ENCODE peak calls at places on chromosomes 4 and X, in nine cellular contexts. One of them, this sample, is unnamed.

GRCh38 chr4:76197971-76198410 is 15.6 kb downstream of the SCARB2 start:
- DNase-seq in astrocyte of the cerebellum: peak; percentile 61
- DNase-seq in heart left ventricle: peak; percentile 56
- DNase-seq in HL-60: peak; percentile 72
- DNase-seq in choroid plexus epithelial cell: peak; percentile 81
- DNase-seq in mammary epithelial cell: peak; percentile 75
- DNase-seq in BJ: no peak
- DNase-seq in fibroblast of pulmonary artery: peak; percentile 72
- DNase-seq in Caco-2: no peak
- DNase-seq in this sample: no peak

GRCh38 chr4:57182132-57182874 is 72.1 kb upstream of the IGFBP7 start:
- DNase-seq in astrocyte of the cerebellum: no peak
- DNase-seq in HL-60: peak; percentile 12
- DNase-seq in mammary epithelial cell: no peak
- DNase-seq in Caco-2: no peak
- DNase-seq in BJ: no peak
- DNase-seq in heart left ventricle: peak; percentile 63
- DNase-seq in choroid plexus epithelial cell: no peak
- DNase-seq in fibroblast of pulmonary artery: no peak
- DNase-seq in this sample: no peak

GRCh38 chr4:29014555-29014954 is 1705.6 kb upstream of the PCDH7 start:
- DNase-seq in Caco-2: no peak
- DNase-seq in HL-60: no peak
- DNase-seq in fibroblast of pulmonary artery: no peak
- DNase-seq in mammary epithelial cell: no peak
- DNase-seq in astrocyte of the cerebellum: no peak
- DNase-seq in choroid plexus epithelial cell: no peak
- DNase-seq in BJ: no peak
- DNase-seq in heart left ventricle: no peak
- DNase-seq in this sample: no peak

GRCh38 chrX:40420899-40421729 is 159.7 kb upstream of the ATP6AP2 start:
- DNase-seq in choroid plexus epithelial cell: peak; percentile 20
- DNase-seq in heart left ventricle: peak; percentile 9
- DNase-seq in astrocyte of the cerebellum: peak; percentile 73
- DNase-seq in mammary epithelial cell: peak; percentile 52
- DNase-seq in Caco-2: no peak
- DNase-seq in BJ: no peak
- DNase-seq in fibroblast of pulmonary artery: peak; percentile 7
- DNase-seq in HL-60: no peak
- DNase-seq in this sample: no peak

GRCh38 chrX:47498411-47498810 is 15.4 kb upstream of the ZNF41 start:
- DNase-seq in heart left ventricle: no peak
- DNase-seq in astrocyte of the cerebellum: no peak
- DNase-seq in BJ: no peak
- DNase-seq in mammary epithelial cell: no peak
- DNase-seq in fibroblast of pulmonary artery: no peak
- DNase-seq in choroid plexus epithelial cell: no peak
- DNase-seq in Caco-2: no peak
- DNase-seq in HL-60: no peak
- DNase-seq in this sample: no peak

GRCh38 chr4:140497776-140498636 is at the start of gene MGAT4D:
- DNase-seq in astrocyte of the cerebellum: no peak
- DNase-seq in HL-60: no peak
- DNase-seq in Caco-2: no peak
- DNase-seq in fibroblast of pulmonary artery: no peak
- DNase-seq in BJ: no peak
- DNase-seq in heart left ventricle: no peak
- DNase-seq in mammary epithelial cell: no peak
- DNase-seq in choroid plexus epithelial cell: no peak
- DNase-seq in this sample: no peak

GRCh38 chrX:26586570-26586969 is 370.6 kb downstream of the MAGEB5 start:
- DNase-seq in heart left ventricle: no peak
- DNase-seq in mammary epithelial cell: no peak
- DNase-seq in astrocyte of the cerebellum: no peak
- DNase-seq in choroid plexus epithelial cell: no peak
- DNase-seq in HL-60: no peak
- DNase-seq in BJ: no peak
- DNase-seq in fibroblast of pulmonary artery: no peak
- DNase-seq in Caco-2: no peak
- DNase-seq in this sample: no peak

GRCh38 chr4:173357939-173358338 is 12.8 kb upstream of the SAP30 start:
- DNase-seq in HL-60: no peak
- DNase-seq in BJ: no peak
- DNase-seq in choroid plexus epithelial cell: no peak
- DNase-seq in astrocyte of the cerebellum: no peak
- DNase-seq in heart left ventricle: no peak
- DNase-seq in mammary epithelial cell: no peak
- DNase-seq in Caco-2: no peak
- DNase-seq in fibroblast of pulmonary artery: no peak
- DNase-seq in this sample: no peak

GRCh38 chr4:16205298-16206164 is 20.7 kb downstream of the TAPT1 start:
- DNase-seq in mammary epithelial cell: no peak
- DNase-seq in choroid plexus epithelial cell: peak; percentile 57
- DNase-seq in astrocyte of the cerebellum: no peak
- DNase-seq in HL-60: no peak
- DNase-seq in fibroblast of pulmonary artery: no peak
- DNase-seq in BJ: no peak
- DNase-seq in heart left ventricle: no peak
- DNase-seq in Caco-2: no peak
- DNase-seq in this sample: no peak

GRCh38 chr4:120293341-120293740 is 226.7 kb upstream of the MAD2L1 start:
- DNase-seq in choroid plexus epithelial cell: peak; percentile 18
- DNase-seq in HL-60: no peak
- DNase-seq in fibroblast of pulmonary artery: no peak
- DNase-seq in astrocyte of the cerebellum: peak; percentile 97
- DNase-seq in BJ: no peak
- DNase-seq in mammary epithelial cell: no peak
- DNase-seq in heart left ventricle: no peak
- DNase-seq in Caco-2: no peak
- DNase-seq in this sample: no peak

GRCh38 chrX:110097920-110098319 is 95.0 kb downstream of the TMEM164 start:
- DNase-seq in Caco-2: no peak
- DNase-seq in mammary epithelial cell: no peak
- DNase-seq in HL-60: no peak
- DNase-seq in heart left ventricle: no peak
- DNase-seq in choroid plexus epithelial cell: no peak
- DNase-seq in astrocyte of the cerebellum: no peak
- DNase-seq in BJ: no peak
- DNase-seq in fibroblast of pulmonary artery: no peak
- DNase-seq in this sample: no peak

GRCh38 chr4:136651278-136651667 is 881.0 kb downstream of the PCDH18 start:
- DNase-seq in Caco-2: no peak
- DNase-seq in BJ: no peak
- DNase-seq in choroid plexus epithelial cell: peak; percentile 15
- DNase-seq in heart left ventricle: no peak
- DNase-seq in fibroblast of pulmonary artery: no peak
- DNase-seq in mammary epithelial cell: no peak
- DNase-seq in HL-60: no peak
- DNase-seq in astrocyte of the cerebellum: no peak
- DNase-seq in this sample: no peak

GRCh38 chr4:122827899-122828601 is 1.4 kb downstream of the FGF2 start:
- DNase-seq in HL-60: peak; percentile 35
- DNase-seq in heart left ventricle: no peak
- DNase-seq in choroid plexus epithelial cell: peak; percentile 88
- DNase-seq in fibroblast of pulmonary artery: peak; percentile 79
- DNase-seq in astrocyte of the cerebellum: peak; percentile 33
- DNase-seq in mammary epithelial cell: peak; percentile 68
- DNase-seq in Caco-2: no peak
- DNase-seq in BJ: no peak
- DNase-seq in this sample: no peak

GRCh38 chrX:138754861-138755260 is 43.3 kb upstream of the FGF13 start:
- DNase-seq in astrocyte of the cerebellum: no peak
- DNase-seq in mammary epithelial cell: peak; percentile 21
- DNase-seq in BJ: no peak
- DNase-seq in choroid plexus epithelial cell: no peak
- DNase-seq in Caco-2: no peak
- DNase-seq in HL-60: no peak
- DNase-seq in fibroblast of pulmonary artery: no peak
- DNase-seq in heart left ventricle: no peak
- DNase-seq in this sample: no peak

GRCh38 chr4:142331132-142331531 is 515.0 kb downstream of the INPP4B start:
- DNase-seq in mammary epithelial cell: no peak
- DNase-seq in BJ: no peak
- DNase-seq in Caco-2: no peak
- DNase-seq in heart left ventricle: peak; percentile 68
- DNase-seq in astrocyte of the cerebellum: no peak
- DNase-seq in HL-60: no peak
- DNase-seq in fibroblast of pulmonary artery: no peak
- DNase-seq in choroid plexus epithelial cell: peak; percentile 53
- DNase-seq in this sample: no peak

GRCh38 chr4:25771672-25772071 is 91.1 kb downstream of the SEL1L3 start:
- DNase-seq in Caco-2: no peak
- DNase-seq in BJ: no peak
- DNase-seq in astrocyte of the cerebellum: no peak
- DNase-seq in heart left ventricle: no peak
- DNase-seq in fibroblast of pulmonary artery: no peak
- DNase-seq in choroid plexus epithelial cell: no peak
- DNase-seq in mammary epithelial cell: no peak
- DNase-seq in HL-60: no peak
- DNase-seq in this sample: no peak

GRCh38 chr4:25769251-25769650 is 93.5 kb downstream of the SEL1L3 start:
- DNase-seq in BJ: no peak
- DNase-seq in fibroblast of pulmonary artery: peak; percentile 42
- DNase-seq in choroid plexus epithelial cell: peak; percentile 34
- DNase-seq in heart left ventricle: peak; percentile 27
- DNase-seq in mammary epithelial cell: no peak
- DNase-seq in Caco-2: no peak
- DNase-seq in HL-60: no peak
- DNase-seq in astrocyte of the cerebellum: no peak
- DNase-seq in this sample: no peak

GRCh38 chr4:25773358-25773757 is 89.4 kb downstream of the SEL1L3 start:
- DNase-seq in Caco-2: no peak
- DNase-seq in BJ: no peak
- DNase-seq in mammary epithelial cell: no peak
- DNase-seq in astrocyte of the cerebellum: no peak
- DNase-seq in heart left ventricle: no peak
- DNase-seq in HL-60: no peak
- DNase-seq in choroid plexus epithelial cell: no peak
- DNase-seq in fibroblast of pulmonary artery: no peak
- DNase-seq in this sample: no peak

GRCh38 chr4:25770844-25771243 is 91.9 kb downstream of the SEL1L3 start:
- DNase-seq in mammary epithelial cell: no peak
- DNase-seq in astrocyte of the cerebellum: no peak
- DNase-seq in BJ: no peak
- DNase-seq in HL-60: no peak
- DNase-seq in heart left ventricle: no peak
- DNase-seq in choroid plexus epithelial cell: no peak
- DNase-seq in fibroblast of pulmonary artery: peak; percentile 18
- DNase-seq in Caco-2: no peak
- DNase-seq in this sample: peak; percentile 33

GRCh38 chr4:25767877-25768475 is 94.8 kb downstream of the SEL1L3 start:
- DNase-seq in heart left ventricle: peak; percentile 55
- DNase-seq in Caco-2: peak; percentile 55
- DNase-seq in astrocyte of the cerebellum: peak; percentile 61
- DNase-seq in HL-60: peak; percentile 53
- DNase-seq in mammary epithelial cell: peak; percentile 43
- DNase-seq in choroid plexus epithelial cell: peak; percentile 91
- DNase-seq in BJ: no peak
- DNase-seq in fibroblast of pulmonary artery: peak; percentile 87
- DNase-seq in this sample: peak; percentile 37
- TF ChIP-seq CTCF in heart left ventricle: peak; percentile 87
- TF ChIP-seq CTCF in Caco-2: peak; percentile 82
- TF ChIP-seq CTCF in astrocyte of the cerebellum: peak; percentile 100
- TF ChIP-seq CTCF in HL-60: peak; percentile 90
- TF ChIP-seq CTCF in mammary epithelial cell: peak; percentile 92
- TF ChIP-seq CTCF in choroid plexus epithelial cell: peak; percentile 100
- TF ChIP-seq CTCF in BJ: peak; percentile 98
- TF ChIP-seq CTCF in fibroblast of pulmonary artery: peak; percentile 100
- TF ChIP-seq CTCF in this sample: peak; percentile 99

DNA sequence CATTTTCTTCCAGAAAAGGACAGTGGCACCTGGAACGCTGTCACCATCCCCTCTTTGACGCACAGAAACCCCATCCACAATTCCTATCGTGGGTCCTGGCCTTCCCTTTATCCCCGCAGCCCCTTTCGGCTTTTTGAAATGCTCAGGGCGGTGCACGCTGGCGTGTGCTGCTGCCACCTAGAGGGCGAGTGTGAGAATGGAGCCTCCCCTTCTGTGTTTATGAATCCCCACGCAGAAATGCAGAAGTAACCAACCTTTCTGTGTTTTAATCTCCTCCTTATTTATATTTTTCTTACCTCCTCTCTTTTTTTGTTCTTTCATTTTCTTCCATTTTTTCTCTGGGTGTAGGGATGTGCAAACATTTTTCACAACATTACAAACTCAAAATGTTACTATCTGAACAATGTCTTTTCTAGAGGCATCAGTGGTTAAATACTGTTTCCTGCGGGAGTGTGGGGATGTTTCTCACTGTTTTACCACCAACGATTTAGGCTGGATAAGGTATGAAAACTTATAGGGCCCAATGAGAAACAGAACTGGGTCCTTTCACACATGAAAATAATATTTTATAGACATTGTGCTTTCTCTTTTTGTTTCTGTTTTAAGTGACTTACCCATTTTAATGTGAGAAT is 50.0 kb downstream of the TMA16 start:
- DNase-seq in mammary epithelial cell: no peak
- DNase-seq in heart left ventricle: peak; percentile 34
- DNase-seq in BJ: no peak
- DNase-seq in astrocyte of the cerebellum: no peak
- DNase-seq in HL-60: peak; percentile 53
- DNase-seq in Caco-2: peak; percentile 50
- DNase-seq in fibroblast of pulmonary artery: peak; percentile 63
- DNase-seq in choroid plexus epithelial cell: peak; percentile 65
- DNase-seq in this sample: no peak
- H3K4me3 ChIP-seq in mammary epithelial cell: peak overlapping the region; percentile 15
- H3K4me3 ChIP-seq in heart left ventricle: peak overlapping the region; percentile 2
- H3K4me3 ChIP-seq in BJ: peak overlapping the region; percentile 39
- H3K4me3 ChIP-seq in astrocyte of the cerebellum: no peak overlapping the region
- H3K4me3 ChIP-seq in HL-60: no peak overlapping the region
- H3K4me3 ChIP-seq in Caco-2: no peak overlapping the region
- H3K4me3 ChIP-seq in fibroblast of pulmonary artery: peak overlapping the region; percentile 33
- H3K4me3 ChIP-seq in choroid plexus epithelial cell: peak overlapping the region; percentile 57
- H3K4me3 ChIP-seq in this sample: peak overlapping the region; percentile 32

GRCh38 chrX:93454509-93454908 is 218.9 kb downstream of the NAP1L3 start:
- DNase-seq in heart left ventricle: no peak
- DNase-seq in mammary epithelial cell: no peak
- DNase-seq in choroid plexus epithelial cell: no peak
- DNase-seq in fibroblast of pulmonary artery: no peak
- DNase-seq in HL-60: no peak
- DNase-seq in astrocyte of the cerebellum: no peak
- DNase-seq in Caco-2: no peak
- DNase-seq in BJ: no peak
- DNase-seq in this sample: no peak
- TF ChIP-seq CTCF in heart left ventricle: no peak
- TF ChIP-seq CTCF in mammary epithelial cell: no peak
- TF ChIP-seq CTCF in choroid plexus epithelial cell: no peak
- TF ChIP-seq CTCF in fibroblast of pulmonary artery: no peak
- TF ChIP-seq CTCF in HL-60: no peak
- TF ChIP-seq CTCF in astrocyte of the cerebellum: no peak
- TF ChIP-seq CTCF in Caco-2: no peak
- TF ChIP-seq CTCF in BJ: no peak
- TF ChIP-seq CTCF in this sample: no peak

DNA sequence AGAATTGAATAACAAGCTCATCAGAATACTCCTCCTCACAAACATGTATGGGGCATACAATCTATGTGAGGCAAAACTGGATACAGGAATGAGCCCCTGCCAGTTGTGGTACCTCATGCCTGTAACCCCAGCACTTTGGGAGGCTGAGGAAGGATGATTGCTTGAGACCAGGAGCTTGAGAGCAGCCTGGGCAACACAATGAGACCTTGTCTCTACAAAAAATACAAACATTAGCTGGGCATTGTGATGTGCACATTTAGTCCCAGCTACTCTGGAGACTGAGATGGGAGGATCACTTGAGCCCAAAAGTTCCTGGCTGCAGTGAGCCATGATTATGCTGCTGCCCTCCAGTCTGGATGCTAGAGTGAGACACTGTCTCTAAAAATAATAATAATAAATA is 611.0 kb downstream of the NLGN4X start:
- DNase-seq in HL-60: no peak
- DNase-seq in heart left ventricle: no peak
- DNase-seq in Caco-2: no peak
- DNase-seq in choroid plexus epithelial cell: no peak
- DNase-seq in BJ: no peak
- DNase-seq in mammary epithelial cell: no peak
- DNase-seq in astrocyte of the cerebellum: no peak
- DNase-seq in fibroblast of pulmonary artery: no peak
- DNase-seq in this sample: no peak
- H3K4me3 ChIP-seq in HL-60: no peak overlapping the region
- H3K4me3 ChIP-seq in heart left ventricle: no peak overlapping the region
- H3K4me3 ChIP-seq in Caco-2: no peak overlapping the region
- H3K4me3 ChIP-seq in choroid plexus epithelial cell: no peak overlapping the region
- H3K4me3 ChIP-seq in BJ: no peak overlapping the region
- H3K4me3 ChIP-seq in mammary epithelial cell: no peak overlapping the region
- H3K4me3 ChIP-seq in astrocyte of the cerebellum: no peak overlapping the region
- H3K4me3 ChIP-seq in fibroblast of pulmonary artery: no peak overlapping the region
- H3K4me3 ChIP-seq in this sample: no peak overlapping the region

This sample was measured in AG09309.